ENCODE peak calls at places on chromosome 6, in seven cellular contexts. A is tibial artery, K is stomach, N is bronchial epithelial cell, D is body of pancreas, U is transverse colon, H is progenitor cell of endocrine pancreas. Q is an unnamed sample.

GRCh38 chr6:146785001-146785585 is 186.3 kb downstream of the ADGB start:
- DNase-seq in A (no peak), D (peak; percentile 35), K (no peak), U (no peak), N (peak; percentile 46), H (no peak), Q (no peak)

GRCh38 chr6:114100421-114100820 is 129.5 kb upstream of the HDAC2 start:
- DNase-seq in K (no peak), H (no peak), N (peak; percentile 7), D (no peak), U (no peak), A (no peak), Q (no peak)

GRCh38 chr6:116120430-116120829 is 5.5 kb downstream of the COL10A1 start:
- DNase-seq in U (no peak), A (no peak), H (no peak), D (no peak), N (no peak), K (no peak), Q (no peak)

GRCh38 chr6:165972139-165972802 is 195.4 kb downstream of the TBXT start:
- DNase-seq in H (no peak), D (no peak), K (no peak), A (no peak), N (no peak), U (no peak), Q (no peak)

GRCh38 chr6:4909063-4909645 is 94.7 kb downstream of the RPP40 start:
- DNase-seq in U (peak; percentile 39), H (no peak), A (no peak), D (no peak), K (no peak), N (no peak), Q (no peak)

GRCh38 chr6:148445620-148446019 is 103.0 kb downstream of the SASH1 start:
- DNase-seq in H (no peak), U (no peak), N (peak; percentile 11), D (no peak), K (no peak), A (no peak), Q (no peak)

GRCh38 chr6:26140254-26140966 is 53.2 kb downstream of the HFE start:
- DNase-seq in H (no peak), D (no peak), A (no peak), N (no peak), U (no peak), K (no peak), Q (no peak)

GRCh38 chr6:4872841-4873240 is 96.6 kb downstream of the CDYL start:
- DNase-seq in U (no peak), H (no peak), A (no peak), N (no peak), D (no peak), K (no peak), Q (no peak)

GRCh38 chr6:4864534-4864933 is 88.3 kb downstream of the CDYL start:
- DNase-seq in K (no peak), H (no peak), U (no peak), A (no peak), N (no peak), D (no peak), Q (no peak)

GRCh38 chr6:111482236-111482958 is 621 bp downstream of the REV3L start:
- DNase-seq in D (peak; percentile 50), A (peak; percentile 79), H (peak; percentile 22), K (peak; percentile 56), U (peak; percentile 57), N (no peak), Q (peak; percentile 73)

GRCh38 chr6:1747531-1747930 is 137.8 kb downstream of the FOXC1 start:
- DNase-seq in H (no peak), D (no peak), U (no peak), N (no peak), A (no peak), K (no peak), Q (no peak)

GRCh38 chr6:37168163-37168758 is 1.7 kb upstream of the PIM1 start:
- DNase-seq in H (no peak), K (no peak), U (no peak), D (no peak), N (no peak), A (no peak), Q (no peak)

GRCh38 chr6:143579703-143580102 is 68.2 kb upstream of the FUCA2 start:
- DNase-seq in A (peak; percentile 73), U (no peak), K (no peak), N (peak; percentile 43), H (no peak), D (no peak), Q (no peak)

GRCh38 chr6:161273356-161273751 is 507 bp downstream of the AGPAT4 start:
- DNase-seq in A (no peak), U (no peak), H (no peak), K (no peak), D (peak; percentile 25), N (peak; percentile 12), Q (no peak)

GRCh38 chr6:158766621-158767435 is 52.3 kb downstream of the EZR start:
- DNase-seq in K (no peak), H (no peak), N (no peak), D (no peak), U (no peak), A (peak; percentile 51), Q (no peak)

GRCh38 chr6:35409245-35409644 is 42.9 kb upstream of the FANCE start:
- DNase-seq in D (no peak), K (no peak), N (no peak), H (no peak), A (no peak), U (no peak), Q (no peak)

GRCh38 chr6:34723203-34723602 is 26.6 kb upstream of the ILRUN start:
- DNase-seq in K (no peak), D (no peak), A (no peak), U (no peak), N (peak; percentile 26), H (no peak), Q (no peak)

GRCh38 chr6:167137881-167138280 is 15.0 kb downstream of the CCR6 start:
- DNase-seq in H (no peak), A (no peak), N (no peak), K (no peak), U (no peak), D (no peak), Q (no peak)

GRCh38 chr6:15285682-15286294 is 39.9 kb downstream of the JARID2 start:
- DNase-seq in D (no peak), U (no peak), N (no peak), A (no peak), K (no peak), H (no peak), Q (no peak)
- TF ChIP-seq CTCF in D (no peak), U (no peak), N (no peak), A (no peak), K (no peak), H (no peak), Q (no peak)

GRCh38 chr6:106546322-106547052 is 82.8 kb downstream of the RTN4IP1 start:
- DNase-seq in A (no peak), N (peak; percentile 96), H (no peak), K (no peak), U (no peak), D (no peak), Q (no peak)
- TF ChIP-seq CTCF in A (no peak), N (no peak), H (no peak), K (no peak), U (no peak), D (no peak), Q (no peak)

GRCh38 chr6:138004423-138005287 is 102.6 kb downstream of the PERP start:
- DNase-seq in D (no peak), A (no peak), N (peak; percentile 58), U (no peak), H (no peak), K (no peak), Q (no peak)
- TF ChIP-seq CTCF in D (peak; percentile 41), A (peak; percentile 15), N (peak; percentile 50), U (peak; percentile 21), H (peak; percentile 54), K (no peak), Q (peak; percentile 39)

DNA sequence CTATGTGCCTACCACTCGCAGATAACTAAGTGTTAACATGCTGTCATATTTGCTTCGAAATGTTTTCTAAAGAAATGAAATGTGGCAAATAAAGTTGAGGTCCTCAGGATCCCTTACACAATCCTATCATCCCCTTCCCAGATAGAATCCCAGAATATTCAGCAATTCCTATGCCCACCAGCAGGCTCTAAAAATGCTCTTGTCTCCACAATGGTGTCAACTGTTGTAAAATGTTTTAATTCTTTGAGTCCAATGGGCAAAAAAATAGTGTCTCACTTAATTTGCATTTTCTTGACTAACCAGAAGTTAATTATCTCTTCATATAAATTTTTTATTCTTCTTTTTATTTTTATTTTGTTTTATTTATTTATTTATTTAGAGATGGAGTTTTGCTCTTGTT is 103.9 kb upstream of the MAP7 start:
- DNase-seq in U (no peak), N (no peak), K (no peak), D (no peak), A (no peak), H (no peak), Q (no peak)
- TF ChIP-seq CTCF in U (no peak), N (no peak), K (no peak), D (peak; percentile 20), A (no peak), H (peak; percentile 32), Q (no peak)

GRCh38 chr6:122454673-122455072 is 16.9 kb downstream of the SERINC1 start:
- DNase-seq in A (no peak), D (no peak), H (no peak), K (no peak), N (peak; percentile 64), U (no peak), Q (no peak)
- TF ChIP-seq CTCF in A (no peak), D (no peak), H (no peak), K (no peak), N (no peak), U (no peak), Q (no peak)

Q was measured in right lobe of liver.